ENCODE peak calls at places on chromosome 7, in seven cellular contexts. H is uterus; N is lung; A is breast epithelium; J is stomach; F is CD4-positive, alpha-beta memory T cell; C is HCT116. P is an unnamed sample.

GRCh38 chr7:113452245-113452644 is 333.9 kb upstream of the SMIM30 start:
- DNase-seq in H (no peak), C (no peak), J (no peak), F (no peak), A (no peak), N (no peak), P (no peak)

GRCh38 chr7:135508853-135509588 is 881 bp downstream of the CNOT4 start:
- DNase-seq in H (no peak), C (no peak), N (no peak), J (no peak), F (peak; percentile 39), A (no peak), P (peak; percentile 44)

GRCh38 chr7:72785166-72785955 is 42.6 kb downstream of the TYW1B start:
- DNase-seq in J (no peak), F (no peak), A (no peak), C (no peak), N (no peak), H (no peak), P (no peak)

GRCh38 chr7:75870557-75870956 is 8.3 kb upstream of the RHBDD2 start:
- DNase-seq in C (no peak), A (no peak), N (no peak), J (no peak), H (no peak), F (no peak), P (no peak)

GRCh38 chr7:131076032-131076431 is 251.6 kb upstream of the MKLN1 start:
- DNase-seq in N (no peak), C (no peak), F (no peak), H (no peak), A (no peak), J (no peak), P (no peak)

GRCh38 chr7:12571691-12572090 is 1.2 kb downstream of the SCIN start:
- DNase-seq in F (no peak), A (no peak), H (no peak), N (no peak), C (no peak), J (no peak), P (no peak)

GRCh38 chr7:30028749-30029635 is 780 bp downstream of the PLEKHA8 start:
- DNase-seq in J (no peak), A (peak; percentile 23), H (no peak), C (peak; percentile 12), F (peak; percentile 41), N (peak; percentile 52), P (peak; percentile 72)

GRCh38 chr7:47379629-47380324 is 202.1 kb downstream of the TNS3 start:
- DNase-seq in A (peak; percentile 36), F (no peak), H (peak; percentile 55), C (peak; percentile 45), J (peak; percentile 92), N (peak; percentile 74), P (no peak)

GRCh38 chr7:114081606-114082425 is 163.0 kb upstream of the PPP1R3A start:
- DNase-seq in N (no peak), C (peak; percentile 56), F (peak; percentile 34), H (no peak), J (no peak), A (no peak), P (no peak)

GRCh38 chr7:14377646-14378266 is 388.3 kb upstream of the ETV1 start:
- DNase-seq in C (no peak), A (no peak), F (no peak), N (no peak), J (no peak), H (no peak), P (no peak)

GRCh38 chr7:44486693-44487092 is 3.8 kb downstream of the NUDCD3 start:
- DNase-seq in N (peak; percentile 34), F (no peak), C (no peak), J (peak; percentile 28), H (no peak), A (no peak), P (no peak)

GRCh38 chr7:107712906-107713305 is 31.0 kb upstream of the CBLL1 start:
- DNase-seq in F (no peak), C (no peak), J (no peak), H (no peak), N (no peak), A (no peak), P (no peak)

GRCh38 chr7:1977876-1978441 is 254.8 kb downstream of the MAD1L1 start:
- DNase-seq in A (no peak), H (no peak), J (no peak), F (no peak), N (no peak), C (no peak), P (no peak)

GRCh38 chr7:15476101-15476918 is 85.5 kb downstream of the AGMO start:
- DNase-seq in J (no peak), C (no peak), H (no peak), A (no peak), N (no peak), F (no peak), P (no peak)

GRCh38 chr7:69445549-69445948 is 152.7 kb upstream of the AUTS2 start:
- DNase-seq in A (no peak), J (no peak), F (no peak), C (no peak), N (no peak), H (no peak), P (no peak)
- H3K4me1 ChIP-seq in A (no peaks in the 10 kb centered on the region), J (no peaks in the 10 kb centered on the region), F (no peaks in the 10 kb centered on the region), C (no peaks in the 10 kb centered on the region), N (no peaks in the 10 kb centered on the region), H (no peaks in the 10 kb centered on the region), P (no peaks in the 10 kb centered on the region)

GRCh38 chr7:102082693-102083385 is 203.8 kb upstream of the SH2B2 start:
- DNase-seq in J (no peak), N (no peak), C (no peak), H (no peak), A (no peak), F (no peak), P (no peak)

GRCh38 chr7:102089175-102090098 is 197.2 kb upstream of the SH2B2 start:
- DNase-seq in H (no peak), N (no peak), F (no peak), J (peak; percentile 3), C (no peak), A (no peak), P (peak; percentile 18)

GRCh38 chr7:102080371-102081243 is 206.1 kb upstream of the SH2B2 start:
- DNase-seq in A (no peak), N (no peak), C (no peak), F (no peak), J (no peak), H (peak; percentile 3), P (no peak)

GRCh38 chr7:102081244-102081627 is 205.4 kb upstream of the SH2B2 start:
- DNase-seq in H (no peak), N (no peak), F (no peak), C (no peak), J (no peak), A (no peak), P (no peak)

GRCh38 chr7:102085223-102085772 is 201.4 kb upstream of the SH2B2 start:
- DNase-seq in J (no peak), C (no peak), H (no peak), F (no peak), A (no peak), N (no peak), P (no peak)
- H3K36me3 ChIP-seq in J (peaks cover 5% of the 10 kb centered on the region), C (peaks cover 14% of the 10 kb centered on the region), H (no peaks in the 10 kb centered on the region), F (no peaks in the 10 kb centered on the region), A (no peaks in the 10 kb centered on the region), N (no peaks in the 10 kb centered on the region), P (no peaks in the 10 kb centered on the region)

GRCh38 chr7:125926621-125927020 is 997.0 kb upstream of the POT1 start:
- DNase-seq in J (no peak), H (no peak), N (no peak), C (no peak), A (no peak), F (no peak), P (no peak)
- H3K4me3 ChIP-seq in J (no peak overlapping the region), H (no peak overlapping the region), N (no peak overlapping the region), C (no peak overlapping the region), A (no peak overlapping the region), F (no peak overlapping the region), P (no peak overlapping the region)

GRCh38 chr7:157348548-157348947 is 11.7 kb downstream of the DNAJB6 start:
- DNase-seq in C (no peak), A (no peak), J (no peak), H (no peak), N (no peak), F (no peak), P (no peak)
- H3K4me1 ChIP-seq in C (peaks cover 39% of the 10 kb centered on the region), A (no peaks in the 10 kb centered on the region), J (peaks cover 67% of the 10 kb centered on the region), H (peaks cover 10% of the 10 kb centered on the region), N (peaks cover 24% of the 10 kb centered on the region), F (peaks cover 90% of the 10 kb centered on the region), P (no peaks in the 10 kb centered on the region)

GRCh38 chr7:149573519-149573918 is 75.9 kb upstream of the ZNF746 start:
- DNase-seq in J (no peak), A (no peak), C (no peak), F (no peak), N (no peak), H (no peak), P (no peak)
- H3K36me3 ChIP-seq in J (peaks cover 12% of the 10 kb centered on the region), A (no peaks in the 10 kb centered on the region), C (no peaks in the 10 kb centered on the region), F (no peaks in the 10 kb centered on the region), N (peaks cover 1% of the 10 kb centered on the region), H (no peaks in the 10 kb centered on the region), P (no peaks in the 10 kb centered on the region)

GRCh38 chr7:141073173-141073640 is 657 bp upstream of the TMEM178B start:
- DNase-seq in F (peak; percentile 28), A (no peak), J (no peak), H (peak; percentile 20), N (no peak), C (no peak), P (no peak)

GRCh38 chr7:141074997-141075396 is 1.1 kb downstream of the TMEM178B start:
- DNase-seq in H (no peak), N (no peak), C (no peak), F (no peak), A (no peak), J (no peak), P (no peak)

GRCh38 chr7:141072548-141073172 is 1.2 kb upstream of the TMEM178B start:
- DNase-seq in C (no peak), H (peak; percentile 46), J (no peak), F (peak; percentile 30), A (no peak), N (no peak), P (no peak)

GRCh38 chr7:141073641-141074161 is at the start of gene TMEM178B:
- DNase-seq in C (no peak), J (no peak), H (no peak), F (peak; percentile 9), A (no peak), N (no peak), P (no peak)

DNA sequence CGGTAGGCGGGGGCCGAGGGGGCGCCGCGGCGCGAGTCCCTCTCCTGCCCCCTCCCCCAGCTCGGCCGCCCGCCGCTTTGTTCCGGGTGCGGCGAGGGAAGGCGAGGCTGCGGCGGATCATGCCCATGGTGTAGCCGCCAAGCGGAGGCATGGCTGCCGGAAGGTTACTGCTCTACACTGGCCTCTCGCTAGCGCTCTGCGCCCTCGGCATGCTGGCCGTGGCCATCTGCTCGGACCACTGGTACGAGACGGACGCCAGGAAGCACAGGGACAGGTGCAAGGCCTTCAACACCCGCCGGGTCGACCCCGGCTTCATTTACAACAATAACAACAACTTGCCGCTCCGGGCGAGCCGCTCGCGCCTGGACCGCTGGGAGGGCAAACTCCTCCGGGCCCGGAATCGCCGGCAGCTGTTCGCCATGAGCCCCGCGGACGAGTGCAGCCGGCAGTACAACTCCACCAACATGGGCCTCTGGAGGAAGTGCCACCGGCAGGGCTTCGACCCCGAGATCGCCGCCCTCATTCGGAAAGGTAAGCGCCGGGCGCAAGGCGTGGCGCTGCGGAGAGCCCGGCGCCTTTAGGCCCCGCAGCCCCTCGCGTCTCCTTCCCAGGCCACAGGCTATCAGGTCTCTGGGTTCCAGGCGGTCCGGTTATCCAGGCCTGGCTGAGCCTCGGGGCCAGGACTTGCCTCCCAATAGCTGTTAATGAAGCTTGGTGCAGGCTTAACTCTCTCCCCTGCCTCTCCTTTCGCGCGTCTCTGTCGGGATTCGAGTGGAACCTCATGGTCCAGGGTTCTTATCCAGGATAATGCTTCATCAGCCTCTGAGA is 512 bp downstream of the TMEM178B start:
- DNase-seq in N (no peak), C (no peak), A (no peak), J (no peak), H (no peak), F (peak; percentile 9), P (no peak)
- H3K4me3 ChIP-seq in N (peak overlapping the region; percentile 2), C (no peak overlapping the region), A (peak overlapping the region; percentile 57), J (peak overlapping the region; percentile 62), H (peak overlapping the region; percentile 39), F (peak overlapping the region; percentile 33), P (no peak overlapping the region)

P was measured in Caco-2.